ENCODE peak calls at places on chromosomes 1 and 21, in eight cellular contexts. One of them, this sample, is unnamed.

GRCh38 chr1:180415985-180416633 is 86.3 kb downstream of the ACBD6 start:
- DNase-seq in ovary: no peak
- DNase-seq in fibroblast of pulmonary artery: peak; percentile 75
- DNase-seq in ureter: no peak
- DNase-seq in adrenal gland: no peak
- DNase-seq in HEK293T: peak; percentile 40
- DNase-seq in stromal cell of bone marrow: peak; percentile 11
- DNase-seq in GF-D8: peak; percentile 18
- DNase-seq in this sample: peak; percentile 63

GRCh38 chr1:2358072-2358471 is 33.3 kb downstream of the MORN1 start:
- DNase-seq in ovary: peak; percentile 29
- DNase-seq in fibroblast of pulmonary artery: no peak
- DNase-seq in ureter: no peak
- DNase-seq in adrenal gland: no peak
- DNase-seq in HEK293T: no peak
- DNase-seq in stromal cell of bone marrow: no peak
- DNase-seq in GF-D8: no peak
- DNase-seq in this sample: no peak

GRCh38 chr1:6205849-6206845 is at the start of gene RNF207:
- DNase-seq in ovary: peak; percentile 59
- DNase-seq in fibroblast of pulmonary artery: peak; percentile 63
- DNase-seq in ureter: peak; percentile 78
- DNase-seq in adrenal gland: no peak
- DNase-seq in HEK293T: peak; percentile 73
- DNase-seq in stromal cell of bone marrow: no peak
- DNase-seq in GF-D8: no peak
- DNase-seq in this sample: peak; percentile 61

GRCh38 chr21:39319814-39320332 is 6.4 kb upstream of the BRWD1 start:
- DNase-seq in ovary: no peak
- DNase-seq in fibroblast of pulmonary artery: peak; percentile 38
- DNase-seq in ureter: no peak
- DNase-seq in adrenal gland: no peak
- DNase-seq in HEK293T: no peak
- DNase-seq in stromal cell of bone marrow: no peak
- DNase-seq in GF-D8: no peak
- DNase-seq in this sample: no peak

GRCh38 chr1:48817505-48818114 is 40.9 kb upstream of the BEND5 start:
- DNase-seq in ovary: peak; percentile 72
- DNase-seq in fibroblast of pulmonary artery: peak; percentile 57
- DNase-seq in ureter: peak; percentile 68
- DNase-seq in adrenal gland: peak; percentile 90
- DNase-seq in HEK293T: peak; percentile 62
- DNase-seq in stromal cell of bone marrow: peak; percentile 39
- DNase-seq in GF-D8: no peak
- DNase-seq in this sample: peak; percentile 53

GRCh38 chr1:81670286-81670685 is 130.4 kb upstream of the ADGRL2 start:
- DNase-seq in ovary: peak; percentile 61
- DNase-seq in fibroblast of pulmonary artery: peak; percentile 97
- DNase-seq in ureter: peak; percentile 76
- DNase-seq in adrenal gland: peak; percentile 93
- DNase-seq in HEK293T: no peak
- DNase-seq in stromal cell of bone marrow: peak; percentile 96
- DNase-seq in GF-D8: no peak
- DNase-seq in this sample: peak; percentile 74

GRCh38 chr21:43343992-43344886 is 82.7 kb downstream of the SIK1 start:
- DNase-seq in ovary: peak; percentile 67
- DNase-seq in fibroblast of pulmonary artery: no peak
- DNase-seq in ureter: peak; percentile 80
- DNase-seq in adrenal gland: no peak
- DNase-seq in HEK293T: no peak
- DNase-seq in stromal cell of bone marrow: no peak
- DNase-seq in GF-D8: no peak
- DNase-seq in this sample: no peak

GRCh38 chr1:90174246-90174645 is 179.3 kb downstream of the ZNF326 start:
- DNase-seq in ovary: no peak
- DNase-seq in fibroblast of pulmonary artery: no peak
- DNase-seq in ureter: no peak
- DNase-seq in adrenal gland: no peak
- DNase-seq in HEK293T: no peak
- DNase-seq in stromal cell of bone marrow: no peak
- DNase-seq in GF-D8: no peak
- DNase-seq in this sample: no peak

GRCh38 chr1:67044631-67045270 is 9.2 kb downstream of the SLC35D1 start:
- DNase-seq in ovary: no peak
- DNase-seq in fibroblast of pulmonary artery: no peak
- DNase-seq in ureter: no peak
- DNase-seq in adrenal gland: no peak
- DNase-seq in HEK293T: no peak
- DNase-seq in stromal cell of bone marrow: no peak
- DNase-seq in GF-D8: no peak
- DNase-seq in this sample: no peak

GRCh38 chr21:16418211-16418610 is 688.4 kb downstream of the USP25 start:
- DNase-seq in ovary: no peak
- DNase-seq in fibroblast of pulmonary artery: peak; percentile 46
- DNase-seq in ureter: no peak
- DNase-seq in adrenal gland: no peak
- DNase-seq in HEK293T: no peak
- DNase-seq in stromal cell of bone marrow: peak; percentile 40
- DNase-seq in GF-D8: no peak
- DNase-seq in this sample: no peak

GRCh38 chr1:18069903-18070302 is 37.7 kb upstream of the IGSF21 start:
- DNase-seq in ovary: no peak
- DNase-seq in fibroblast of pulmonary artery: no peak
- DNase-seq in ureter: no peak
- DNase-seq in adrenal gland: no peak
- DNase-seq in HEK293T: no peak
- DNase-seq in stromal cell of bone marrow: no peak
- DNase-seq in GF-D8: no peak
- DNase-seq in this sample: no peak

GRCh38 chr1:32431736-32432400 is 33.0 kb upstream of the ZBTB8B start:
- DNase-seq in ovary: no peak
- DNase-seq in fibroblast of pulmonary artery: no peak
- DNase-seq in ureter: no peak
- DNase-seq in adrenal gland: no peak
- DNase-seq in HEK293T: no peak
- DNase-seq in stromal cell of bone marrow: no peak
- DNase-seq in GF-D8: no peak
- DNase-seq in this sample: no peak

GRCh38 chr1:43366601-43367025 is 1.2 kb downstream of the ELOVL1 start:
- DNase-seq in ovary: no peak
- DNase-seq in fibroblast of pulmonary artery: no peak
- DNase-seq in ureter: no peak
- DNase-seq in adrenal gland: peak; percentile 53
- DNase-seq in HEK293T: no peak
- DNase-seq in stromal cell of bone marrow: no peak
- DNase-seq in GF-D8: no peak
- DNase-seq in this sample: no peak

GRCh38 chr1:67883069-67883468 is 49.8 kb upstream of the GNG12 start:
- DNase-seq in ovary: no peak
- DNase-seq in fibroblast of pulmonary artery: peak; percentile 74
- DNase-seq in ureter: no peak
- DNase-seq in adrenal gland: no peak
- DNase-seq in HEK293T: no peak
- DNase-seq in stromal cell of bone marrow: peak; percentile 87
- DNase-seq in GF-D8: no peak
- DNase-seq in this sample: no peak

GRCh38 chr1:182107218-182107617 is 45.7 kb upstream of the ZNF648 start:
- DNase-seq in ovary: no peak
- DNase-seq in fibroblast of pulmonary artery: no peak
- DNase-seq in ureter: no peak
- DNase-seq in adrenal gland: no peak
- DNase-seq in HEK293T: no peak
- DNase-seq in stromal cell of bone marrow: no peak
- DNase-seq in GF-D8: no peak
- DNase-seq in this sample: no peak

GRCh38 chr21:18294100-18294499 is 49.5 kb downstream of the CHODL start:
- DNase-seq in ovary: no peak
- DNase-seq in fibroblast of pulmonary artery: no peak
- DNase-seq in ureter: no peak
- DNase-seq in adrenal gland: no peak
- DNase-seq in HEK293T: no peak
- DNase-seq in stromal cell of bone marrow: no peak
- DNase-seq in GF-D8: no peak
- DNase-seq in this sample: no peak

GRCh38 chr21:33750017-33750416 is 107.7 kb downstream of the ITSN1 start:
- DNase-seq in ovary: no peak
- DNase-seq in fibroblast of pulmonary artery: no peak
- DNase-seq in ureter: no peak
- DNase-seq in adrenal gland: no peak
- DNase-seq in HEK293T: no peak
- DNase-seq in stromal cell of bone marrow: no peak
- DNase-seq in GF-D8: no peak
- DNase-seq in this sample: no peak

GRCh38 chr1:39378377-39378776 is 113.1 kb upstream of the BMP8A start:
- DNase-seq in ovary: no peak
- DNase-seq in fibroblast of pulmonary artery: no peak
- DNase-seq in ureter: no peak
- DNase-seq in adrenal gland: no peak
- DNase-seq in HEK293T: peak; percentile 25
- DNase-seq in stromal cell of bone marrow: no peak
- DNase-seq in GF-D8: no peak
- DNase-seq in this sample: no peak

This sample was measured in A673.